ENCODE peak calls at places on chromosomes 1 and 21, in four cellular contexts. One of them, this sample, is unnamed.

GRCh38 chr1:226985239-226985838 is 45.2 kb downstream of the COQ8A start:
- DNase-seq in CD8-positive, alpha-beta memory T cell: no peak
- DNase-seq in cardiac muscle cell: no peak
- DNase-seq in breast epithelium: no peak
- DNase-seq in this sample: no peak

GRCh38 chr1:172697463-172698100 is 38.7 kb downstream of the FASLG start:
- DNase-seq in breast epithelium: no peak
- DNase-seq in cardiac muscle cell: no peak
- DNase-seq in CD8-positive, alpha-beta memory T cell: no peak
- DNase-seq in this sample: no peak

GRCh38 chr1:170547255-170547654 is 15.3 kb downstream of the GORAB start:
- DNase-seq in CD8-positive, alpha-beta memory T cell: no peak
- DNase-seq in breast epithelium: no peak
- DNase-seq in cardiac muscle cell: no peak
- DNase-seq in this sample: no peak

GRCh38 chr1:228394571-228395394 is 11.9 kb downstream of the TRIM11 start:
- DNase-seq in cardiac muscle cell: no peak
- DNase-seq in breast epithelium: no peak
- DNase-seq in CD8-positive, alpha-beta memory T cell: no peak
- DNase-seq in this sample: no peak

GRCh38 chr21:34129971-34130597 is 56.7 kb downstream of the MRPS6 start:
- DNase-seq in breast epithelium: no peak
- DNase-seq in cardiac muscle cell: peak; percentile 14
- DNase-seq in CD8-positive, alpha-beta memory T cell: no peak
- DNase-seq in this sample: no peak

GRCh38 chr1:30716646-30717045 is 6.7 kb downstream of the MATN1 start:
- DNase-seq in breast epithelium: no peak
- DNase-seq in cardiac muscle cell: no peak
- DNase-seq in CD8-positive, alpha-beta memory T cell: no peak
- DNase-seq in this sample: no peak

GRCh38 chr1:241658081-241658793 is 6.2 kb downstream of the WDR64 start:
- DNase-seq in cardiac muscle cell: no peak
- DNase-seq in CD8-positive, alpha-beta memory T cell: no peak
- DNase-seq in breast epithelium: no peak
- DNase-seq in this sample: no peak

GRCh38 chr21:39676054-39676771 is 63.5 kb downstream of the B3GALT5 start:
- DNase-seq in breast epithelium: peak; percentile 72
- DNase-seq in CD8-positive, alpha-beta memory T cell: no peak
- DNase-seq in cardiac muscle cell: no peak
- DNase-seq in this sample: no peak

GRCh38 chr1:84159533-84160240 is 15.6 kb downstream of the PRKACB start:
- DNase-seq in cardiac muscle cell: no peak
- DNase-seq in CD8-positive, alpha-beta memory T cell: no peak
- DNase-seq in breast epithelium: no peak
- DNase-seq in this sample: no peak

GRCh38 chr1:214833357-214833756 is 230.4 kb downstream of the CENPF start:
- DNase-seq in breast epithelium: no peak
- DNase-seq in cardiac muscle cell: peak; percentile 4
- DNase-seq in CD8-positive, alpha-beta memory T cell: no peak
- DNase-seq in this sample: no peak

GRCh38 chr1:53368314-53369033 is 40.6 kb upstream of the LRP8 start:
- DNase-seq in CD8-positive, alpha-beta memory T cell: no peak
- DNase-seq in breast epithelium: no peak
- DNase-seq in cardiac muscle cell: no peak
- DNase-seq in this sample: no peak

GRCh38 chr1:54016343-54017282 is 1.4 kb downstream of the LDLRAD1 start:
- DNase-seq in cardiac muscle cell: peak; percentile 17
- DNase-seq in CD8-positive, alpha-beta memory T cell: no peak
- DNase-seq in breast epithelium: peak; percentile 74
- DNase-seq in this sample: no peak

GRCh38 chr1:231872461-231872910 is 245.9 kb downstream of the DISC1 start:
- DNase-seq in breast epithelium: no peak
- DNase-seq in CD8-positive, alpha-beta memory T cell: no peak
- DNase-seq in cardiac muscle cell: peak; percentile 76
- DNase-seq in this sample: no peak

GRCh38 chr1:84524590-84524989 is 18.2 kb upstream of the GNG5 start:
- DNase-seq in breast epithelium: no peak
- DNase-seq in CD8-positive, alpha-beta memory T cell: no peak
- DNase-seq in cardiac muscle cell: no peak
- DNase-seq in this sample: no peak

GRCh38 chr1:20725189-20726106 is 7.1 kb downstream of the SH2D5 start:
- DNase-seq in breast epithelium: no peak
- DNase-seq in cardiac muscle cell: peak; percentile 25
- DNase-seq in CD8-positive, alpha-beta memory T cell: no peak
- DNase-seq in this sample: no peak

GRCh38 chr1:154955039-154955717 is 721 bp downstream of the PBXIP1 start:
- DNase-seq in CD8-positive, alpha-beta memory T cell: peak; percentile 84
- DNase-seq in cardiac muscle cell: peak; percentile 83
- DNase-seq in breast epithelium: peak; percentile 71
- DNase-seq in this sample: peak; percentile 89

GRCh38 chr1:154953611-154954038 is 2.3 kb downstream of the PBXIP1 start:
- DNase-seq in CD8-positive, alpha-beta memory T cell: no peak
- DNase-seq in breast epithelium: no peak
- DNase-seq in cardiac muscle cell: no peak
- DNase-seq in this sample: no peak

GRCh38 chr1:154951901-154952657 is 3.8 kb downstream of the PBXIP1 start:
- DNase-seq in CD8-positive, alpha-beta memory T cell: peak; percentile 50
- DNase-seq in cardiac muscle cell: no peak
- DNase-seq in breast epithelium: no peak
- DNase-seq in this sample: peak; percentile 63

GRCh38 chr1:154954541-154954940 is 1.4 kb downstream of the PBXIP1 start:
- DNase-seq in breast epithelium: no peak
- DNase-seq in CD8-positive, alpha-beta memory T cell: no peak
- DNase-seq in cardiac muscle cell: no peak
- DNase-seq in this sample: no peak

DNA sequence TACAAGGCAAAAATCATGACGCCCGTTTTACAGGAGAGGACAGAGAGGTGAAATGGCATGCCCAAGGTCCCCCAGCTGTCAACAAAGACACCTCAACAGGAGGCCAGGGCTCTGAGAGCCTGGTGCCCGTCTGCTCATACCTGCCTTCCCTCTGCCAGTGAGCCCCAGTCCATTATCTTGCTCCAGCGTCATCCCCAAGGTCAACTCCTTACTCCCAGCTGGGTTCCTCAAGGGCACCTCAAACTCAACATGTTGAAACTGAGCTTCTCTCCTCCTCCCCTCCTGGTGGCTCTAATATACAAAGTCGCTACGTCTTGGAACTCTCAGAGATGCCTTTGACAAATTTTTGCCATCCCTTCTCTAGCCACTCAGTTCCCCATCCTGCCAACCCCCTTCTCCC is 3.2 kb downstream of the PBXIP1 start:
- DNase-seq in CD8-positive, alpha-beta memory T cell: no peak
- DNase-seq in cardiac muscle cell: no peak
- DNase-seq in breast epithelium: no peak
- DNase-seq in this sample: no peak
- H3K27ac ChIP-seq in CD8-positive, alpha-beta memory T cell: peak overlapping the region; percentile 100
- H3K27ac ChIP-seq in cardiac muscle cell: peak overlapping the region; percentile 94
- H3K27ac ChIP-seq in breast epithelium: no peak overlapping the region
- H3K27ac ChIP-seq in this sample: peak overlapping the region; percentile 100

DNA sequence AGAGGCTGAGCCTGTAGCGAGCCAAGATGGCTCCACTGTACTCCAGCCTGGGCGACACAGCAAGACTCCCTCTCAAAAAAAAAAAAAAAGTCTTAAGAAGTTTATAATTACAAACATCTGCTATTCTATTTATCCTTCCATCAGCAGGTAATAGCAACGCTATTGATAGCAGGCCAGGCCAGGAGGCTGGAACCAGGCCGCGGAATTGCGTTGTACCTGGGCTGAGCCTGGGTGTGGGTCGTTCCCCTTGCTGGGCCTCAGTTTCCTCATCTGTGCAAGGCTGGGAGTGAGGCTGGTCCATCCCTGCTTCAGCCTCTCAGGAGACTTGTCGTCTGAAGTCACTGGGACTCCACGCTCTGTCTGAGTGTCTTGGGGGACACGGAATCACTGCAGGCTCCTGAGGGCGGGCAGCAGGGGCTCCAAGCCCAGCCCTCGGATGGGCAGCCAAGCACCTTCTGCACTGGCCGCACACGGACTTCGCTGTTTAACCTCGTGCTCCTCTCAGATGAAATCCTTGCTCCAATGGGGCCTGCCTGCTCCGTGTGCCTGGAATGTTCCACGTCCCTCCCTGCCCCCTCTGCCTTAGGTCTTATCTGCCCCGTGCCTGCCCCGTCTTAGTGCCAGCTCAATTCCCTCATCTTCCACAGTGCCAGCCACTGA is 103.9 kb upstream of the C1orf174 start:
- DNase-seq in cardiac muscle cell: no peak
- DNase-seq in breast epithelium: no peak
- DNase-seq in CD8-positive, alpha-beta memory T cell: no peak
- DNase-seq in this sample: no peak
- H3K27me3 ChIP-seq in cardiac muscle cell: no peaks in the 10 kb centered on the region
- H3K27me3 ChIP-seq in breast epithelium: no peaks in the 10 kb centered on the region
- H3K27me3 ChIP-seq in CD8-positive, alpha-beta memory T cell: no peaks in the 10 kb centered on the region
- H3K27me3 ChIP-seq in this sample: peaks cover 12% of the 10 kb centered on the region

DNA sequence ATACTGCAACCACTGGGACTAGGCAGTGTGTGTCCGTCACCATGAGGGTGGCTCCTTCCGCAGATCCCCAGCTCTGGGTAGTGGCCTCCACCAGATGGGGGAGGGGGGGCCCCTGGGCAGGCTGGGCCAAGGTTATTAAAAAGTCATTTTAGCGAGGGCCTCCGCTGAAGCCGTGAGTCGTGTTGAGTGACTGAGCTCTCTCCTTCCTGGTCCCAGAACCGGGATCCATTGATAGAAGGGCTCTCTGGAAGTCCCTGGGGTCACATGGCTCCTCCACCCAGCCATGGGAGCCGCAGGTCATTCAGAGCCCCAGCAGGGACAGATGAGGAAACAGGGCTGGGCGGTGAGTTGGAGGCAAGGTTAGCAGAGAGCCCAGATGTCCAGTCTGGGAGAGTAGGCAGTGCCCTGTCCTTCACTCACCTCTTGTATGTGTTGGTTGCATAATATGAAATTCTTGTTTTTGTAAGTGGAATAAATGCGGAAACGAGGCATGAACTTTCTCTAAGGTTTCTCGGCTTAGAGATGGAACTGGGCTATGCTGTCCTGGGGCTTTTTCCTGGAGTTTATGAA is 12.9 kb downstream of the MIIP start:
- DNase-seq in CD8-positive, alpha-beta memory T cell: no peak
- DNase-seq in cardiac muscle cell: peak; percentile 25
- DNase-seq in breast epithelium: no peak
- DNase-seq in this sample: no peak
- H3K27ac ChIP-seq in CD8-positive, alpha-beta memory T cell: no peak overlapping the region
- H3K27ac ChIP-seq in cardiac muscle cell: no peak overlapping the region
- H3K27ac ChIP-seq in breast epithelium: peak overlapping the region; percentile 38
- H3K27ac ChIP-seq in this sample: no peak overlapping the region

GRCh38 chr1:50976890-50977574 is 7.0 kb downstream of the CDKN2C start:
- DNase-seq in breast epithelium: no peak
- DNase-seq in cardiac muscle cell: peak; percentile 58
- DNase-seq in CD8-positive, alpha-beta memory T cell: no peak
- DNase-seq in this sample: no peak
- H3K27me3 ChIP-seq in breast epithelium: no peaks in the 10 kb centered on the region
- H3K27me3 ChIP-seq in cardiac muscle cell: peaks cover 100% of the 10 kb centered on the region
- H3K27me3 ChIP-seq in CD8-positive, alpha-beta memory T cell: no peaks in the 10 kb centered on the region
- H3K27me3 ChIP-seq in this sample: peaks cover 10% of the 10 kb centered on the region

GRCh38 chr1:10286244-10286643 is 75.9 kb downstream of the KIF1B start:
- DNase-seq in breast epithelium: no peak
- DNase-seq in CD8-positive, alpha-beta memory T cell: no peak
- DNase-seq in cardiac muscle cell: no peak
- DNase-seq in this sample: no peak
- H3K27ac ChIP-seq in breast epithelium: no peak overlapping the region
- H3K27ac ChIP-seq in CD8-positive, alpha-beta memory T cell: no peak overlapping the region
- H3K27ac ChIP-seq in cardiac muscle cell: peak overlapping the region; percentile 47
- H3K27ac ChIP-seq in this sample: no peak overlapping the region

GRCh38 chr21:44702973-44703730 is 6.2 kb downstream of the KRTAP10-12 start:
- DNase-seq in cardiac muscle cell: no peak
- DNase-seq in CD8-positive, alpha-beta memory T cell: no peak
- DNase-seq in breast epithelium: no peak
- DNase-seq in this sample: no peak
- H3K27me3 ChIP-seq in cardiac muscle cell: peaks cover 68% of the 10 kb centered on the region
- H3K27me3 ChIP-seq in CD8-positive, alpha-beta memory T cell: peaks cover 55% of the 10 kb centered on the region
- H3K27me3 ChIP-seq in breast epithelium: peaks cover 2% of the 10 kb centered on the region
- H3K27me3 ChIP-seq in this sample: peaks cover 85% of the 10 kb centered on the region

GRCh38 chr1:47655521-47656300 is 217.9 kb downstream of the FOXD2 start:
- DNase-seq in breast epithelium: peak; percentile 10
- DNase-seq in cardiac muscle cell: no peak
- DNase-seq in CD8-positive, alpha-beta memory T cell: no peak
- DNase-seq in this sample: no peak

GRCh38 chr1:47660622-47661021 is 222.8 kb downstream of the FOXD2 start:
- DNase-seq in breast epithelium: no peak
- DNase-seq in CD8-positive, alpha-beta memory T cell: no peak
- DNase-seq in cardiac muscle cell: no peak
- DNase-seq in this sample: no peak

GRCh38 chr1:47659141-47659540 is 221.3 kb downstream of the FOXD2 start:
- DNase-seq in cardiac muscle cell: no peak
- DNase-seq in breast epithelium: no peak
- DNase-seq in CD8-positive, alpha-beta memory T cell: no peak
- DNase-seq in this sample: no peak

GRCh38 chr1:47658161-47658920 is 220.5 kb downstream of the FOXD2 start:
- DNase-seq in CD8-positive, alpha-beta memory T cell: no peak
- DNase-seq in cardiac muscle cell: no peak
- DNase-seq in breast epithelium: peak; percentile 7
- DNase-seq in this sample: no peak

GRCh38 chr1:47656719-47657685 is 219.2 kb downstream of the FOXD2 start:
- DNase-seq in breast epithelium: peak; percentile 13
- DNase-seq in CD8-positive, alpha-beta memory T cell: no peak
- DNase-seq in cardiac muscle cell: peak; percentile 75
- DNase-seq in this sample: no peak
- H3K27ac ChIP-seq in breast epithelium: no peak overlapping the region
- H3K27ac ChIP-seq in CD8-positive, alpha-beta memory T cell: no peak overlapping the region
- H3K27ac ChIP-seq in cardiac muscle cell: no peak overlapping the region
- H3K27ac ChIP-seq in this sample: no peak overlapping the region

This sample was measured in CD4-positive, alpha-beta T cell.